ENCODE peak calls at places on chromosomes 1 and 21, in four cellular contexts. One of them, this sample, is unnamed.

GRCh38 chr1:14403961-14404645 is 194.4 kb upstream of the KAZN start:
- DNase-seq in K562: no peak
- DNase-seq in HCT116: no peak
- DNase-seq in HepG2: no peak
- DNase-seq in this sample: no peak

GRCh38 chr1:7558921-7559869 is 211.9 kb upstream of the VAMP3 start:
- DNase-seq in K562: no peak
- DNase-seq in HepG2: no peak
- DNase-seq in HCT116: no peak
- DNase-seq in this sample: no peak

GRCh38 chr1:54716299-54717047 is 812 bp downstream of the TTC4 start:
- DNase-seq in HCT116: no peak
- DNase-seq in K562: peak
- DNase-seq in HepG2: no peak
- DNase-seq in this sample: no peak

GRCh38 chr1:35030338-35031102 is 1.2 kb downstream of the ZMYM6 start:
- DNase-seq in HepG2: no peak
- DNase-seq in HCT116: no peak
- DNase-seq in K562: peak
- DNase-seq in this sample: no peak

GRCh38 chr1:45622891-45623394 is 911 bp downstream of the CCDC17 start:
- DNase-seq in K562: no peak
- DNase-seq in HCT116: no peak
- DNase-seq in HepG2: no peak
- DNase-seq in this sample: no peak

GRCh38 chr1:31939484-31940329 is 1.5 kb upstream of the PTP4A2 start:
- DNase-seq in HCT116: peak
- DNase-seq in HepG2: peak
- DNase-seq in K562: peak
- DNase-seq in this sample: no peak

GRCh38 chr1:205317311-205317917 is 4.1 kb downstream of the NUAK2 start:
- DNase-seq in HepG2: peak
- DNase-seq in HCT116: no peak
- DNase-seq in K562: no peak
- DNase-seq in this sample: no peak

GRCh38 chr1:240843798-240844197 is 231.8 kb upstream of the GREM2 start:
- DNase-seq in K562: no peak
- DNase-seq in HepG2: no peak
- DNase-seq in HCT116: no peak
- DNase-seq in this sample: no peak

GRCh38 chr1:100323428-100324106 is 28.7 kb upstream of the CDC14A start:
- DNase-seq in HCT116: no peak
- DNase-seq in K562: peak
- DNase-seq in HepG2: no peak
- DNase-seq in this sample: no peak

GRCh38 chr1:193070395-193070753 is 11.0 kb downstream of the RO60 start:
- DNase-seq in HCT116: no peak
- DNase-seq in HepG2: no peak
- DNase-seq in K562: peak
- DNase-seq in this sample: no peak

GRCh38 chr1:17798011-17798410 is 42.9 kb downstream of the ACTL8 start:
- DNase-seq in K562: no peak
- DNase-seq in HCT116: no peak
- DNase-seq in HepG2: no peak
- DNase-seq in this sample: no peak

GRCh38 chr1:6646499-6647148 is 22.0 kb downstream of the THAP3 start:
- DNase-seq in K562: peak
- DNase-seq in HCT116: peak
- DNase-seq in HepG2: peak
- DNase-seq in this sample: no peak

GRCh38 chr1:227959325-227959860 is 11.7 kb upstream of the WNT9A start:
- DNase-seq in HCT116: no peak
- DNase-seq in K562: no peak
- DNase-seq in HepG2: no peak
- DNase-seq in this sample: no peak

GRCh38 chr1:68202239-68202832 is 30.0 kb downstream of the WLS start:
- DNase-seq in K562: no peak
- DNase-seq in HCT116: no peak
- DNase-seq in HepG2: no peak
- DNase-seq in this sample: no peak

GRCh38 chr21:32955307-32955937 is 70.3 kb upstream of the OLIG2 start:
- DNase-seq in HCT116: no peak
- DNase-seq in HepG2: no peak
- DNase-seq in K562: no peak
- DNase-seq in this sample: no peak

GRCh38 chr1:33420870-33421775 is 9.8 kb downstream of the PHC2 start:
- DNase-seq in HepG2: no peak
- DNase-seq in HCT116: no peak
- DNase-seq in K562: no peak
- DNase-seq in this sample: peak

GRCh38 chr1:206709772-206710456 is 25.2 kb downstream of the MAPKAPK2 start:
- DNase-seq in HCT116: no peak
- DNase-seq in K562: peak
- DNase-seq in HepG2: peak
- DNase-seq in this sample: no peak

GRCh38 chr1:23210351-23210785 is 6.9 kb downstream of the HTR1D start:
- DNase-seq in HepG2: no peak
- DNase-seq in K562: no peak
- DNase-seq in HCT116: peak
- DNase-seq in this sample: no peak

GRCh38 chr1:56978819-56979218 is 13.0 kb upstream of the C8B start:
- DNase-seq in K562: no peak
- DNase-seq in HCT116: no peak
- DNase-seq in HepG2: no peak
- DNase-seq in this sample: no peak

GRCh38 chr1:56975446-56975845 is 9.6 kb upstream of the C8B start:
- DNase-seq in HepG2: no peak
- DNase-seq in HCT116: no peak
- DNase-seq in K562: no peak
- DNase-seq in this sample: no peak

GRCh38 chr1:56973898-56974752 is 8.3 kb upstream of the C8B start:
- DNase-seq in K562: no peak
- DNase-seq in HCT116: no peak
- DNase-seq in HepG2: no peak
- DNase-seq in this sample: no peak

GRCh38 chr1:56972971-56973370 is 7.2 kb upstream of the C8B start:
- DNase-seq in HCT116: no peak
- DNase-seq in K562: no peak
- DNase-seq in HepG2: no peak
- DNase-seq in this sample: no peak

GRCh38 chr1:56977910-56978309 is 12.1 kb upstream of the C8B start:
- DNase-seq in K562: no peak
- DNase-seq in HepG2: no peak
- DNase-seq in HCT116: no peak
- DNase-seq in this sample: no peak
- H3K9ac ChIP-seq in K562: no peak
- H3K9ac ChIP-seq in HepG2: no peak
- H3K9ac ChIP-seq in HCT116: no peak
- H3K9ac ChIP-seq in this sample: no peak

GRCh38 chr1:111202707-111203623 is 2.5 kb upstream of the DENND2D start:
- DNase-seq in HepG2: peak
- DNase-seq in K562: no peak
- DNase-seq in HCT116: no peak
- DNase-seq in this sample: no peak

GRCh38 chr1:111201275-111202090 is 1.0 kb upstream of the DENND2D start:
- DNase-seq in K562: peak
- DNase-seq in HepG2: no peak
- DNase-seq in HCT116: no peak
- DNase-seq in this sample: no peak

GRCh38 chr1:111200802-111201161 is 336 bp upstream of the DENND2D start:
- DNase-seq in HCT116: no peak
- DNase-seq in K562: no peak
- DNase-seq in HepG2: no peak
- DNase-seq in this sample: no peak

GRCh38 chr1:111203681-111204210 is 3.3 kb upstream of the DENND2D start:
- DNase-seq in HepG2: no peak
- DNase-seq in K562: no peak
- DNase-seq in HCT116: peak
- DNase-seq in this sample: no peak

GRCh38 chr1:111202366-111202706 is 1.9 kb upstream of the DENND2D start:
- DNase-seq in HCT116: no peak
- DNase-seq in K562: no peak
- DNase-seq in HepG2: no peak
- DNase-seq in this sample: no peak
- H3K27ac ChIP-seq in HCT116: peak
- H3K27ac ChIP-seq in K562: no peak
- H3K27ac ChIP-seq in HepG2: no peak
- H3K27ac ChIP-seq in this sample: no peak

GRCh38 chr21:46095106-46095719 is 2.7 kb upstream of the COL6A2 start:
- DNase-seq in HepG2: no peak
- DNase-seq in K562: no peak
- DNase-seq in HCT116: no peak
- DNase-seq in this sample: no peak

GRCh38 chr21:46097826-46098286 is at the start of gene COL6A2:
- DNase-seq in HepG2: no peak
- DNase-seq in K562: peak
- DNase-seq in HCT116: no peak
- DNase-seq in this sample: no peak

GRCh38 chr21:46096997-46097825 is 701 bp upstream of the COL6A2 start:
- DNase-seq in HepG2: no peak
- DNase-seq in HCT116: no peak
- DNase-seq in K562: no peak
- DNase-seq in this sample: no peak

GRCh38 chr21:46095814-46096595 is 1.9 kb upstream of the COL6A2 start:
- DNase-seq in K562: no peak
- DNase-seq in HCT116: no peak
- DNase-seq in HepG2: no peak
- DNase-seq in this sample: no peak

DNA sequence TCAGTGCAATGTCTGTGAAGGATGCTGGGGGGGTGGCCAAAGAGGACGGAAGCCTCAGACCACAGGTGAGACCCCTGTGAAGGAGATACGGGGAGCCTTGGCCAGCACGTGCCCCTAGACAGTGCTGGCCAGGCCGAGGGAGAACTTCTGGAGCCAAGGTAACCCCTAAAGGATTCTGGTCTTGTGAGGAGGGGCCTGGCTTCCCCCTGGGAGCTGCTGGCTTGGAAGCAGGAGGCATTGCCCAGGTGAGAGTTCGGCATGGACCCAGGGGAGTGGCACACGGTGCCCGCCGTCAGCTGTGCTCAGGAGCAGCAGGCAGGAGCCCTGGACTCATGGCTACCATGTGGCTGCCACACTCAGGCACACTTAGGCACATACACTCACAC is 1.3 kb upstream of the COL6A2 start:
- DNase-seq in HCT116: no peak
- DNase-seq in HepG2: no peak
- DNase-seq in K562: no peak
- DNase-seq in this sample: no peak
- TF ChIP-seq POLR2AphosphoS5 in HCT116: no peak
- TF ChIP-seq POLR2AphosphoS5 in HepG2: no peak
- TF ChIP-seq POLR2AphosphoS5 in K562: no peak
- TF ChIP-seq POLR2AphosphoS5 in this sample: no peak

GRCh38 chr1:21313886-21314796 is 23.9 kb upstream of the ECE1 start:
- DNase-seq in HCT116: no peak
- DNase-seq in HepG2: no peak
- DNase-seq in K562: no peak
- DNase-seq in this sample: no peak
- H3K9ac ChIP-seq in HCT116: no peak
- H3K9ac ChIP-seq in HepG2: no peak
- H3K9ac ChIP-seq in K562: no peak
- H3K9ac ChIP-seq in this sample: no peak

This sample was measured in SK-N-MC.